ENCODE peak calls at places on chromosomes 11 and 22, in seven cellular contexts. K, B, C, P, Y, I and O are unnamed samples.

GRCh38 chr11:129643031-129643721 is 172.5 kb upstream of the TMEM45B start:
- DNase-seq in C (no peak), K (peak), I (peak), P (no peak), Y (peak), B (no peak), O (no peak)

GRCh38 chr11:14980854-14981253 is 8.7 kb upstream of the CALCA start:
- DNase-seq in P (no peak), K (peak), B (no peak), Y (peak), I (peak), C (peak), O (no peak)

GRCh38 chr22:41557401-41558240 is 3.2 kb upstream of the CSDC2 start:
- DNase-seq in Y (peak), P (peak), C (peak), B (peak), K (peak), I (peak), O (peak)

GRCh38 chr11:100152751-100153150 is 534.3 kb upstream of the ARHGAP42 start:
- DNase-seq in I (peak), Y (no peak), K (no peak), C (no peak), B (no peak), P (no peak), O (no peak)

GRCh38 chr22:49022816-49023160 is 804.9 kb downstream of the BRD1 start:
- DNase-seq in I (no peak), C (no peak), B (no peak), K (no peak), P (peak), Y (no peak), O (no peak)

GRCh38 chr11:35030716-35031213 is 108.2 kb upstream of the CD44 start:
- DNase-seq in B (no peak), K (peak), Y (peak), P (no peak), C (peak), I (peak), O (peak)

GRCh38 chr11:45259607-45260006 is 26.5 kb downstream of the SYT13 start:
- DNase-seq in C (no peak), I (peak), K (no peak), P (peak), Y (peak), B (peak), O (no peak)

GRCh38 chr11:66225054-66225453 is 43.4 kb upstream of the RAB1B start:
- DNase-seq in B (no peak), I (no peak), Y (no peak), P (no peak), C (no peak), K (no peak), O (no peak)

GRCh38 chr22:27715078-27715477 is 86.5 kb downstream of the MN1 start:
- DNase-seq in K (no peak), C (no peak), Y (no peak), I (peak), P (no peak), B (peak), O (peak)